ENCODE peak calls at places on chromosomes 6 and 20, in ten cellular contexts. U, E, V, T, A, D, G, N, O and Z are unnamed samples. For H3K36me3, the result is how much of the 10 kb centered on the place peaks cover.

GRCh38 chr6:99344289-99344688 is 5.2 kb downstream of the FAXC start:
- DNase-seq in U (no peak), E (no peak), V (no peak), T (no peak), A (no peak), D (peak), G (no peak), N (no peak), O (peak), Z (no peak)

GRCh38 chr20:20210327-20210726 is 157.6 kb upstream of the INSM1 start:
- DNase-seq in U (no peak), E (no peak), V (no peak), T (no peak), A (no peak), D (no peak), G (no peak), N (no peak), O (no peak), Z (peak)

GRCh38 chr6:49522710-49523593 is 23.2 kb downstream of the GLYATL3 start:
- DNase-seq in U (no peak), E (peak), V (no peak), T (no peak), A (no peak), D (no peak), G (no peak), N (no peak), O (peak), Z (no peak)

GRCh38 chr20:21767739-21768223 is 62.3 kb downstream of the PAX1 start:
- DNase-seq in U (no peak), E (no peak), V (no peak), T (no peak), A (no peak), D (no peak), G (no peak), N (peak), O (peak), Z (no peak)

GRCh38 chr6:149844480-149844879 is 19.7 kb downstream of the LRP11 start:
- DNase-seq in U (no peak), E (no peak), V (no peak), T (no peak), A (no peak), D (no peak), G (no peak), N (no peak), O (no peak), Z (no peak)

GRCh38 chr6:37006793-37007339 is 1.4 kb downstream of the FGD2 start:
- DNase-seq in U (no peak), E (no peak), V (no peak), T (no peak), A (no peak), D (peak), G (no peak), N (peak), O (no peak), Z (no peak)

GRCh38 chr6:36897629-36898028 is 11.9 kb downstream of the C6orf89 start:
- DNase-seq in U (no peak), E (no peak), V (no peak), T (no peak), A (no peak), D (peak), G (no peak), N (no peak), O (peak), Z (no peak)

GRCh38 chr20:10798811-10799210 is 125.0 kb upstream of the JAG1 start:
- DNase-seq in U (no peak), E (no peak), V (no peak), T (no peak), A (no peak), D (peak), G (no peak), N (no peak), O (no peak), Z (no peak)

GRCh38 chr6:158868122-158868480 is 48.9 kb upstream of the EZR start:
- DNase-seq in U (no peak), E (no peak), V (no peak), T (no peak), A (no peak), D (no peak), G (peak), N (no peak), O (no peak), Z (no peak)

GRCh38 chr6:147142684-147143245 is 61.5 kb upstream of the STXBP5 start:
- DNase-seq in U (no peak), E (no peak), V (no peak), T (no peak), A (no peak), D (no peak), G (no peak), N (no peak), O (no peak), Z (no peak)

GRCh38 chr6:27836080-27836782 is 76.0 kb downstream of the OR2B2 start:
- DNase-seq in U (no peak), E (no peak), V (no peak), T (no peak), A (no peak), D (no peak), G (no peak), N (no peak), O (no peak), Z (no peak)

GRCh38 chr6:22613695-22614094 is 44.3 kb downstream of the HDGFL1 start:
- DNase-seq in U (no peak), E (no peak), V (no peak), T (no peak), A (no peak), D (peak), G (no peak), N (no peak), O (no peak), Z (no peak)

GRCh38 chr6:43917878-43918382 is 147.9 kb downstream of the VEGFA start:
- DNase-seq in U (no peak), E (no peak), V (no peak), T (no peak), A (no peak), D (peak), G (no peak), N (no peak), O (no peak), Z (no peak)

GRCh38 chr20:59007758-59008511 is 881 bp upstream of the CTSZ start:
- DNase-seq in U (peak), E (peak), V (peak), T (no peak), A (no peak), D (no peak), G (peak), N (peak), O (no peak), Z (no peak)

GRCh38 chr6:146282837-146283236 is 254.0 kb downstream of the GRM1 start:
- DNase-seq in U (no peak), E (no peak), V (no peak), T (no peak), A (no peak), D (no peak), G (no peak), N (no peak), O (no peak), Z (no peak)

GRCh38 chr20:63964412-63964811 is 5.3 kb downstream of the ZNF512B start:
- DNase-seq in U (no peak), E (no peak), V (peak), T (peak), A (no peak), D (no peak), G (no peak), N (no peak), O (no peak), Z (no peak)

GRCh38 chr20:24491043-24491756 is 21.8 kb downstream of the SYNDIG1 start:
- DNase-seq in U (no peak), E (no peak), V (peak), T (no peak), A (no peak), D (no peak), G (no peak), N (no peak), O (no peak), Z (no peak)

GRCh38 chr20:32434434-32434833 is 76.3 kb downstream of the ASXL1 start:
- DNase-seq in U (no peak), E (no peak), V (no peak), T (no peak), A (no peak), D (no peak), G (no peak), N (no peak), O (no peak), Z (no peak)

GRCh38 chr6:10111975-10112374 is 302.9 kb downstream of the TFAP2A start:
- DNase-seq in U (no peak), E (no peak), V (no peak), T (no peak), A (no peak), D (no peak), G (no peak), N (no peak), O (no peak), Z (no peak)

GRCh38 chr6:4888841-4889240 is 112.6 kb downstream of the CDYL start:
- DNase-seq in U (no peak), E (no peak), V (no peak), T (no peak), A (no peak), D (no peak), G (no peak), N (no peak), O (no peak), Z (no peak)

GRCh38 chr20:22802296-22802695 is 217.9 kb upstream of the FOXA2 start:
- DNase-seq in U (no peak), E (no peak), V (no peak), T (no peak), A (no peak), D (no peak), G (no peak), N (no peak), O (no peak), Z (no peak)

GRCh38 chr20:40431112-40431511 is 257.9 kb downstream of the MAFB start:
- DNase-seq in U (no peak), E (no peak), V (no peak), T (no peak), A (no peak), D (no peak), G (no peak), N (no peak), O (no peak), Z (no peak)

GRCh38 chr6:114989279-114989964 is 646.6 kb upstream of the HS3ST5 start:
- DNase-seq in U (no peak), E (no peak), V (no peak), T (no peak), A (no peak), D (no peak), G (no peak), N (no peak), O (no peak), Z (no peak)

GRCh38 chr20:46311039-46311650 is 2.8 kb upstream of the CDH22 start:
- DNase-seq in U (no peak), E (no peak), V (no peak), T (no peak), A (no peak), D (no peak), G (no peak), N (no peak), O (peak), Z (no peak)

GRCh38 chr6:99894815-99895214 is 99.2 kb downstream of the MCHR2 start:
- DNase-seq in U (no peak), E (no peak), V (no peak), T (no peak), A (no peak), D (no peak), G (no peak), N (no peak), O (no peak), Z (no peak)

GRCh38 chr6:84583784-84584183 is 180.6 kb downstream of the TBX18 start:
- DNase-seq in U (no peak), E (no peak), V (no peak), T (no peak), A (no peak), D (peak), G (no peak), N (no peak), O (no peak), Z (no peak)

GRCh38 chr6:119233327-119233984 is 116.1 kb downstream of the MAN1A1 start:
- DNase-seq in U (no peak), E (no peak), V (no peak), T (no peak), A (no peak), D (no peak), G (no peak), N (no peak), O (no peak), Z (no peak)

GRCh38 chr20:44491635-44492395 is 16.1 kb downstream of the TTPAL start:
- DNase-seq in U (no peak), E (peak), V (no peak), T (no peak), A (no peak), D (peak), G (no peak), N (peak), O (no peak), Z (peak)
- H3K36me3 ChIP-seq in U (half or more), E (under half), V (half or more), T (under half), A (under half), D (under half), G (under half), N (under half), O (half or more), Z (half or more)

DNA sequence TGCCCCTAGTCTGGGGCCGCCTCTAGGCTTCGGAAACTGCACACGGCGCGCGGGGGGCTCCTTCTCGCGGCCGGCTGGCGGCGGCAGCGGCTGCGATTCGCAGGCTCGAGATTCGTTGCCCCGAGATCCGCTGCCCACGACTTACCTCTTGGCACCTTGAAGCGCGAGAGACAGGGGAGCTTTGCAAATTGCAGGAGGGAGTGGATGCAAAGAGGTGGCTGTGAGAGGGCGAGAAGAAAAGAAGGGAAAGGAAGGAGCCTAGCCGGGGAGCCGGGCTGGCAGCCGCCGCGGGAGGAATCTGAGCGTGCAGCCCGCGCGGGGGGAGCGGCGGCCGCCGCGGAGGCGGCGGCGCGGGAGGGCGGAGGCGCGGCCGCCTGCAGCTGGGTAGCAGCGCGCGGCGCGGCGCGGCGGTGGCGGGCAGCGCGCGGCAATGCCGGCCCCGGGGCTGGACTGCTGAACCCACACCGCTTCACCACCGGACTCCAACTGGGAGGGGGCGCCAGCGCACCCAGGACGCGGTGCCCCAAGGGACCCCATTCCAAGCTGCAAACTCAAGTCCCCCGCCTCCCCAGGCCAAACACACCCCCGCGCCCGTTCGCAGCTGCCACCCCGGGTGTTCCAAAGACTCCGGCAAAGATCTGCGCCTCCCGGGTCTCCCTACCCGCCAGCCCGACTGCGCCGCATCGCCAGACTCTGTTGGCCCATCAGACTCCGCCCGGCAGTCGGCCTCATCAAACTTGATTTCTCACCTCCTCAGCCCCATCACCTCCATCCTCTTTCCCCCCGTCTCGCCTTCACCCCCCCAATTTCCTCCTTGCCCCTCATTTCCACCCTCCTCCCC is 44.2 kb upstream of the SUPT3H start:
- DNase-seq in U (peak), E (peak), V (peak), T (peak), A (no peak), D (peak), G (peak), N (peak), O (peak), Z (peak)
- TF ChIP-seq POLR2A in U (no peak), E (peak), V (no peak), T (no peak), A (no peak), D (no peak), G (no peak), N (no peak), O (no peak), Z (no peak)

DNA sequence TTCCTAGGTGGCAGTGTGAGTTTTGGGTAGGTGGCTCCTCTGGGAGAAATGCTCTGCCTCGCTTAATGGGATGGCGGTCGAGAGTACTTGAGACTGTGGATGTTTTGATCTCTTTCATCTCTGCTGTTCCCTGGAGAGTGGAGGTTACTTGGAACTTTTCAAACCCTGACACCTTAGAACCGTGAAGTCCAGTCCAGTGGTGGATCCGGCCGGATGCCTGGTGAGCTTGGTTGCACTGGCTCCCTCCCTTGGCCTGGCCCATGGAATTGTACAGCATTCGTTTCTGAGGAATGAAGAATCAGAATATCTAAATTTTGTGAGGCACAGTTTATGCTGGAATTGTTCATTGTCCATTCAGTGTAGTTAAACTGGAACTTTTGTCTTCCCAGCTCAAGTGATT is 51.0 kb downstream of the CSE1L start:
- DNase-seq in U (no peak), E (no peak), V (no peak), T (no peak), A (no peak), D (no peak), G (no peak), N (no peak), O (no peak), Z (no peak)
- H3K36me3 ChIP-seq in U (half or more), E (under half), V (under half), T (under half), A (half or more), D (under half), G (under half), N (under half), O (half or more), Z (under half)

DNA sequence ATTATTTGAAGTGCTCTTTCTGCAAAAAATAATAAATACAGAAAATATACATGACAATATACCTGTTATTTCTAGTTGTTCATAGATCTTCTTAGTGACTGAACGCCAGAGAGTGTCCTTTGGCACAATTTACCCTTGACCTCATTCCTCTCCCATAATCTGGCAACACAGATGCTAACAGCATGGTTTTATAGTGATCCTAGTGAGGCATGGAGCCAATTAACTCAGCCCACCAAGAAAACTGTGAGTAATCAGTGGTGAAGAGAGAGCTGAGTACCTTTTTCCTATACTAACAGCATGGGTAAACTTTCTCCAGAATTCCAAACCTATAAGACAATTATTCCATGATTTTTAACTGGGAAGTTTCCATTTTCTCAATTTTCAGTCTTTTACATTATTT is 61.0 kb downstream of the VGLL2 start:
- DNase-seq in U (no peak), E (no peak), V (no peak), T (no peak), A (no peak), D (no peak), G (no peak), N (no peak), O (no peak), Z (no peak)
- TF ChIP-seq POLR2A in U (no peak), E (no peak), V (no peak), T (no peak), A (no peak), D (no peak), G (no peak), N (no peak), O (no peak), Z (no peak)

GRCh38 chr6:26604026-26604425 is 7.3 kb downstream of the ABT1 start:
- DNase-seq in U (no peak), E (no peak), V (no peak), T (no peak), A (no peak), D (no peak), G (no peak), N (no peak), O (no peak), Z (no peak)
- H3K36me3 ChIP-seq in U (under half), E (under half), V (under half), T (under half), A (under half), D (under half), G (under half), N (under half), O (under half), Z (under half)

DNA sequence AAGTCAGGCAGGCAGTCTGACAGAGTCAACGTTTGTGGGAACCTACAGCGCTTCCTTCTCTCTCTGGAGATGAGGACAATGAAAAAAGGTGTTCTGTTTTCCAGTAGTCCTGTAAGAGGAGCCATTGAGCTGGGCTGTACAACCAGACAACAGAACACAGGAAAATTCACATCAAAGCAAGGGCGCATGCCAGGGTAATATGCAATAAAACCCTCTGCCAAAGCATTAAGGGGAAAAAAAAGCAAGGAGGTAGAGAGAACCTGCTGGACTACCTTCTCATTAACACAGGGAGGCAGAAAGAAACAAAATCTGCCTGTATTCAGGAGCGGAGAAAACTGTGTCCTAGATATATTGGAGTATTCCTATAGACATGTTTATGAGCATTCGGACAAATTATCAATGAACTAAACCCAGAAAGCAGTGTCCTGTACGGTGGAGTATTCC is 1.3 kb downstream of the RNF24 start:
- DNase-seq in U (peak), E (peak), V (no peak), T (no peak), A (peak), D (peak), G (peak), N (peak), O (peak), Z (no peak)
- TF ChIP-seq POLR2A in U (no peak), E (no peak), V (no peak), T (no peak), A (no peak), D (peak), G (no peak), N (no peak), O (no peak), Z (no peak)